ENCODE peak calls at places on chromosomes 1 and 21, in six cellular contexts. A is omental fat pad; C is IMR-90; B is CD8-positive, alpha-beta T cell; L is neural progenitor cell; N is endodermal cell. I is an unnamed sample.

GRCh38 chr1:60271041-60271440 is 197.5 kb upstream of the C1orf87 start:
- DNase-seq in A (no peak), B (no peak), L (no peak), C (no peak), N (no peak), I (no peak)

GRCh38 chr1:181062800-181063428 is 25.6 kb upstream of the IER5 start:
- DNase-seq in B (no peak), L (no peak), N (no peak), A (no peak), C (peak; percentile 66), I (no peak)

GRCh38 chr1:241640867-241641542 is 836 bp upstream of the CHML start:
- DNase-seq in L (no peak), N (no peak), B (no peak), A (no peak), C (no peak), I (no peak)

GRCh38 chr1:180912211-180912800 is 391 bp upstream of the KIAA1614 start:
- DNase-seq in B (no peak), C (peak; percentile 34), L (peak; percentile 82), A (no peak), N (peak; percentile 85), I (no peak)

GRCh38 chr1:3297756-3298155 is 156.7 kb upstream of the ARHGEF16 start:
- DNase-seq in C (no peak), A (no peak), N (no peak), B (no peak), L (no peak), I (no peak)

GRCh38 chr1:184028854-184029623 is 8.5 kb downstream of the COLGALT2 start:
- DNase-seq in N (no peak), B (no peak), L (no peak), A (no peak), C (no peak), I (no peak)

GRCh38 chr1:151693057-151693651 is 23.4 kb downstream of the CELF3 start:
- DNase-seq in B (no peak), N (no peak), C (peak; percentile 47), L (peak; percentile 64), A (no peak), I (no peak)

GRCh38 chr1:77744576-77744975 is 15.1 kb downstream of the USP33 start:
- DNase-seq in A (no peak), L (no peak), N (peak; percentile 52), B (no peak), C (no peak), I (no peak)

GRCh38 chr1:20262810-20263534 is 27.7 kb upstream of the VWA5B1 start:
- DNase-seq in A (no peak), N (no peak), L (no peak), C (peak; percentile 21), B (no peak), I (no peak)

GRCh38 chr1:63624911-63625310 is 31.7 kb downstream of the PGM1 start:
- DNase-seq in N (no peak), A (no peak), B (no peak), L (no peak), C (no peak), I (no peak)

GRCh38 chr1:110756506-110756905 is 81.8 kb upstream of the KCNA3 start:
- DNase-seq in B (no peak), C (no peak), L (no peak), A (no peak), N (no peak), I (no peak)

GRCh38 chr1:53116933-53117332 is 25.5 kb downstream of the SLC1A7 start:
- DNase-seq in L (no peak), B (no peak), C (no peak), A (no peak), N (no peak), I (no peak)

GRCh38 chr1:212980123-212980800 is 29.9 kb downstream of the VASH2 start:
- DNase-seq in L (peak; percentile 76), N (peak; percentile 75), C (peak; percentile 90), A (no peak), B (no peak), I (peak; percentile 6)

GRCh38 chr1:22550021-22550420 is 13.3 kb upstream of the EPHA8 start:
- DNase-seq in L (no peak), C (no peak), B (no peak), A (no peak), N (no peak), I (no peak)

GRCh38 chr1:117570988-117571409 is 34.8 kb upstream of the TENT5C start:
- DNase-seq in N (peak; percentile 55), B (no peak), A (no peak), C (no peak), L (no peak), I (no peak)

GRCh38 chr1:99546432-99547416 is 99.2 kb upstream of the PALMD start:
- DNase-seq in A (no peak), N (no peak), L (no peak), B (no peak), C (peak; percentile 61), I (no peak)

GRCh38 chr1:42282867-42283583 is 52.0 kb downstream of the FOXJ3 start:
- DNase-seq in N (no peak), B (no peak), L (no peak), C (peak; percentile 59), A (no peak), I (no peak)

GRCh38 chr1:58924016-58924565 is 140.2 kb upstream of the JUN start:
- DNase-seq in L (no peak), C (no peak), N (no peak), B (no peak), A (no peak), I (no peak)

GRCh38 chr1:101463195-101463594 is 226.4 kb downstream of the S1PR1 start:
- DNase-seq in C (no peak), L (no peak), N (no peak), A (no peak), B (no peak), I (no peak)

DNA sequence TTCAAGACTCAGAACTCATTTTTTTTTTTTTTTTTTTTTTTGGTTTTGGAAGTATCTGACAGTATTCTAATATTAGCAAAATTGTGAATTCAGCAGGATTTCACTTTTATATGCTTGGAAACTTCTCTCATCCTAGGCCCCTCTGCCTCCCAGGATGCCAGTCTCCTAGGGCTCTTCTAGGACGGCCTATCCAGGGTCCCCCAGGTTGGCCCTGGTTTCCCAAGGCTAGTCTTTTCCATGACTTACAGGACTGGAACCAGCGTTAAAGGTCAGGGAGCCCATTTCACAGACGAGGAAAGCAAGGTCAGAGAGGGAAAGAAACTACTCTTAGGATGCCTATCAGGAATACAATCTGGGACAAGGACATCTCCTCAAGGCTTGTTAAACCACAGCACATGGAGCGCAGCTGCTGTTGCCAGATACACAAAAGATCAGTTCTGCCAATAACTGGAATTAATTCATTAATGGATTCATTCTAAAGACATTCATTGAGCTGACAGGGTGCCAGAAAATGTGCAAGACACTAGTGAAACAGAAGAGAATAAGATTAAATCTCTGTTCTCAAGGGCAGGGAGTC is 412.6 kb downstream of the PTPRU start:
- DNase-seq in N (peak; percentile 4), B (no peak), A (no peak), C (no peak), L (no peak), I (no peak)
- TF ChIP-seq CTCF in N (no peak), B (no peak), A (no peak), C (no peak), L (no peak), I (no peak)

GRCh38 chr1:215905493-215906095 is 338.5 kb downstream of the KCTD3 start:
- DNase-seq in N (no peak), C (peak; percentile 55), B (no peak), L (no peak), A (no peak), I (no peak)

DNA sequence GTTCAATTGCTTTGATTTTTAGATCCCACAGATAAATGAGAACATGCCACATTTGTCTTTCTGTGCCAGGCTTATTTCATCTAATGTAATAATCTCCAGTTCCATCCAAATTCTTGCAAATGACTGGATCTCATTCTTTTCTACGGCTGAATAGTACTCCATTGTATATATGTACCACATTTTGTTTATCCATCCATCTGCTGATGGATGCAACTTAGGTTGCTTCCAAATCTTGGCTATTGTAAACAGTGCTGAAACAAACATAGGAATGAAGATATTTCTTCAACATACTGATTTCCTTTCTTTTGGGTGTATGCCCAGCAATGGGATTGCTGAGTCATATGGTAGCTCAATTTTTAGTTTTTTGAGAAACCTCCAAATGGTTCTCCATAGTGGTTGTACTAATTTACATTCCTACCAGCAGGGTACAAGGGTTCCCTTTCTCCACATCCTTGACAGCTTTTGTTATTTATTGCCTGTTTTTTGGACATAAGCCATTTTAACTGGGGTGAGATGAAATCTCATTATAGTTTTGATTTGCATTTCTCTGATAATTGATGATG is 344.4 kb downstream of the KCTD3 start:
- DNase-seq in C (peak; percentile 52), A (no peak), L (no peak), B (no peak), N (no peak), I (no peak)
- TF ChIP-seq CTCF in C (peak; percentile 18), A (no peak), L (peak; percentile 17), B (no peak), N (peak; percentile 55), I (no peak)

GRCh38 chr1:67833595-67833926 is 294 bp upstream of the GNG12 start:
- DNase-seq in A (no peak), C (peak; percentile 61), B (no peak), N (no peak), L (peak; percentile 21), I (no peak)
- TF ChIP-seq CTCF in A (no peak), C (no peak), B (no peak), N (no peak), L (no peak), I (no peak)

GRCh38 chr21:30408782-30409494 is 13.1 kb downstream of the KRTAP13-1 start:
- DNase-seq in L (peak; percentile 89), A (no peak), N (peak; percentile 97), C (no peak), B (no peak), I (no peak)
- TF ChIP-seq CTCF in L (peak; percentile 67), A (no peak), N (peak; percentile 86), C (no peak), B (no peak), I (peak; percentile 26)

GRCh38 chr1:204370176-204370575 is 10.4 kb upstream of the PLEKHA6 start:
- DNase-seq in C (no peak), L (no peak), A (no peak), N (no peak), B (no peak), I (no peak)
- TF ChIP-seq CTCF in C (no peak), L (no peak), A (no peak), N (no peak), B (no peak), I (no peak)

GRCh38 chr1:149927056-149927534 is 508 bp downstream of the SF3B4 start:
- DNase-seq in C (peak; percentile 16), N (no peak), A (no peak), B (no peak), L (no peak), I (no peak)

GRCh38 chr1:149925751-149926150 is 1.9 kb downstream of the SF3B4 start:
- DNase-seq in N (no peak), B (no peak), A (no peak), L (no peak), C (no peak), I (no peak)

GRCh38 chr1:149928388-149928724 is 753 bp upstream of the SF3B4 start:
- DNase-seq in C (no peak), A (no peak), L (no peak), N (no peak), B (no peak), I (no peak)

GRCh38 chr1:149926296-149926695 is 1.3 kb downstream of the SF3B4 start:
- DNase-seq in L (no peak), B (no peak), N (no peak), C (no peak), A (no peak), I (no peak)

GRCh38 chr1:149927535-149928387 is at the start of gene SF3B4:
- DNase-seq in B (peak; percentile 93), L (peak; percentile 97), C (peak; percentile 89), N (peak; percentile 97), A (peak; percentile 81), I (peak; percentile 69)
- TF ChIP-seq CTCF in B (no peak), L (peak; percentile 13), C (no peak), N (peak; percentile 31), A (no peak), I (no peak)